ENCODE peak calls at places on chromosomes 4 and X, in four cellular contexts. Z, G, V and K are unnamed samples.
A peak's percentile ranks its signal among the peaks of the same experiment; 100 is the strongest.

GRCh38 chrX:136810493-136810892 is 29.8 kb upstream of the ARHGEF6 start:
- DNase-seq in Z (no peak), G (no peak), V (peak; percentile 4), K (no peak)

GRCh38 chr4:145882594-145882993 is 56.0 kb downstream of the ZNF827 start:
- DNase-seq in Z (peak; percentile 12), G (no peak), V (no peak), K (no peak)

GRCh38 chrX:115400960-115401359 is 111.4 kb downstream of the LUZP4 start:
- DNase-seq in Z (no peak), G (no peak), V (no peak), K (no peak)

GRCh38 chr4:16253127-16253960 is 27.1 kb upstream of the TAPT1 start:
- DNase-seq in Z (no peak), G (no peak), V (no peak), K (no peak)

GRCh38 chr4:42914937-42915336 is 22.4 kb downstream of the GRXCR1 start:
- DNase-seq in Z (no peak), G (no peak), V (no peak), K (no peak)

GRCh38 chr4:56630876-56631666 is 50.0 kb downstream of the HOPX start:
- DNase-seq in Z (no peak), G (no peak), V (no peak), K (no peak)

GRCh38 chrX:18026171-18026570 is 165.1 kb upstream of the RAI2 start:
- DNase-seq in Z (no peak), G (no peak), V (no peak), K (no peak)

GRCh38 chrX:134604701-134605271 is 53.5 kb downstream of the PLAC1 start:
- DNase-seq in Z (peak; percentile 90), G (no peak), V (no peak), K (peak; percentile 27)

GRCh38 chr4:101806914-101807313 is 16.4 kb downstream of the BANK1 start:
- DNase-seq in Z (no peak), G (no peak), V (no peak), K (no peak)

GRCh38 chr4:48243429-48243828 is 26.2 kb downstream of the TEC start:
- DNase-seq in Z (no peak), G (no peak), V (no peak), K (no peak)

GRCh38 chr4:26105372-26105771 is 191.4 kb downstream of the SMIM20 start:
- DNase-seq in Z (no peak), G (no peak), V (no peak), K (no peak)

GRCh38 chr4:95505801-95506200 is 43.0 kb downstream of the UNC5C start:
- DNase-seq in Z (no peak), G (no peak), V (no peak), K (no peak)

GRCh38 chr4:156805696-156806095 is 165.9 kb downstream of the PDGFC start:
- DNase-seq in Z (peak; percentile 81), G (no peak), V (no peak), K (no peak)

GRCh38 chrX:100649550-100650356 is 5.8 kb downstream of the SRPX2 start:
- DNase-seq in Z (no peak), G (no peak), V (no peak), K (peak; percentile 64)

GRCh38 chrX:55253528-55253927 is 11.2 kb downstream of the PAGE3 start:
- DNase-seq in Z (no peak), G (no peak), V (no peak), K (no peak)

GRCh38 chrX:6029014-6029413 is 199.7 kb downstream of the NLGN4X start:
- DNase-seq in Z (no peak), G (no peak), V (no peak), K (no peak)

GRCh38 chr4:110602061-110602460 is 20.8 kb downstream of the PITX2 start:
- DNase-seq in Z (no peak), G (no peak), V (no peak), K (no peak)

GRCh38 chr4:144955104-144955503 is 142.9 kb downstream of the ANAPC10 start:
- DNase-seq in Z (no peak), G (no peak), V (no peak), K (no peak)